ENCODE peak calls at places on chromosome 22, in five cellular contexts. One of them, this sample, is unnamed.
A peak's percentile ranks its signal among the peaks of the same experiment; 100 is the strongest.

GRCh38 chr22:26674211-26675190 is 17.1 kb downstream of the MIAT start:
- DNase-seq in esophagus squamous epithelium: no peak
- DNase-seq in AG09309: no peak
- DNase-seq in AG04449: no peak
- DNase-seq in WTC11: no peak
- DNase-seq in this sample: no peak

GRCh38 chr22:41449321-41449720 is 2.7 kb upstream of the TOB2 start:
- DNase-seq in AG04449: no peak
- DNase-seq in WTC11: no peak
- DNase-seq in AG09309: no peak
- DNase-seq in esophagus squamous epithelium: no peak
- DNase-seq in this sample: no peak

GRCh38 chr22:39997939-39998726 is 3.4 kb downstream of the FAM83F start:
- DNase-seq in esophagus squamous epithelium: no peak
- DNase-seq in AG09309: no peak
- DNase-seq in WTC11: peak; percentile 64
- DNase-seq in AG04449: no peak
- DNase-seq in this sample: no peak

GRCh38 chr22:39723463-39723862 is 152.9 kb downstream of the CACNA1I start:
- DNase-seq in esophagus squamous epithelium: no peak
- DNase-seq in AG09309: no peak
- DNase-seq in WTC11: no peak
- DNase-seq in AG04449: no peak
- DNase-seq in this sample: no peak

GRCh38 chr22:46366801-46367706 is 31.5 kb downstream of the TRMU start:
- DNase-seq in esophagus squamous epithelium: no peak
- DNase-seq in WTC11: no peak
- DNase-seq in AG04449: no peak
- DNase-seq in AG09309: no peak
- DNase-seq in this sample: no peak

GRCh38 chr22:40024201-40025061 is 29.7 kb downstream of the FAM83F start:
- DNase-seq in WTC11: peak; percentile 84
- DNase-seq in esophagus squamous epithelium: no peak
- DNase-seq in AG04449: no peak
- DNase-seq in AG09309: no peak
- DNase-seq in this sample: no peak

GRCh38 chr22:19062139-19062789 is 59.9 kb downstream of the DGCR2 start:
- DNase-seq in AG09309: no peak
- DNase-seq in AG04449: no peak
- DNase-seq in WTC11: no peak
- DNase-seq in esophagus squamous epithelium: no peak
- DNase-seq in this sample: no peak

GRCh38 chr22:45036154-45036553 is 26.3 kb upstream of the PHF21B start:
- DNase-seq in WTC11: no peak
- DNase-seq in AG09309: no peak
- DNase-seq in esophagus squamous epithelium: no peak
- DNase-seq in AG04449: no peak
- DNase-seq in this sample: no peak

GRCh38 chr22:32823024-32823730 is 21.7 kb downstream of the TIMP3 start:
- DNase-seq in AG04449: no peak
- DNase-seq in AG09309: no peak
- DNase-seq in esophagus squamous epithelium: no peak
- DNase-seq in WTC11: peak; percentile 78
- DNase-seq in this sample: no peak

GRCh38 chr22:19599626-19600243 is 75.5 kb upstream of the CLDN5 start:
- DNase-seq in esophagus squamous epithelium: no peak
- DNase-seq in AG09309: no peak
- DNase-seq in AG04449: no peak
- DNase-seq in WTC11: no peak
- DNase-seq in this sample: no peak

GRCh38 chr22:46071451-46072029 is 78.8 kb upstream of the PPARA start:
- DNase-seq in AG09309: peak; percentile 84
- DNase-seq in AG04449: peak; percentile 53
- DNase-seq in esophagus squamous epithelium: no peak
- DNase-seq in WTC11: peak; percentile 38
- DNase-seq in this sample: peak; percentile 58

GRCh38 chr22:36042240-36042639 is 13.6 kb upstream of the RBFOX2 start:
- DNase-seq in AG09309: no peak
- DNase-seq in AG04449: no peak
- DNase-seq in esophagus squamous epithelium: no peak
- DNase-seq in WTC11: no peak
- DNase-seq in this sample: no peak

GRCh38 chr22:18088825-18089568 is 11.2 kb downstream of the PEX26 start:
- DNase-seq in AG09309: no peak
- DNase-seq in WTC11: no peak
- DNase-seq in AG04449: no peak
- DNase-seq in esophagus squamous epithelium: no peak
- DNase-seq in this sample: no peak

GRCh38 chr22:44535362-44536095 is 37.5 kb upstream of the RTL6 start:
- DNase-seq in esophagus squamous epithelium: no peak
- DNase-seq in AG04449: no peak
- DNase-seq in WTC11: no peak
- DNase-seq in AG09309: no peak
- DNase-seq in this sample: no peak

GRCh38 chr22:32999039-32999861 is 58.9 kb downstream of the SYN3 start:
- DNase-seq in AG04449: no peak
- DNase-seq in esophagus squamous epithelium: no peak
- DNase-seq in WTC11: no peak
- DNase-seq in AG09309: no peak
- DNase-seq in this sample: no peak

GRCh38 chr22:45053571-45053970 is 43.8 kb upstream of the PHF21B start:
- DNase-seq in AG09309: no peak
- DNase-seq in esophagus squamous epithelium: no peak
- DNase-seq in AG04449: no peak
- DNase-seq in WTC11: no peak
- DNase-seq in this sample: no peak

GRCh38 chr22:32660292-32660691 is 141.2 kb upstream of the TIMP3 start:
- DNase-seq in WTC11: peak; percentile 78
- DNase-seq in AG09309: no peak
- DNase-seq in esophagus squamous epithelium: no peak
- DNase-seq in AG04449: no peak
- DNase-seq in this sample: peak; percentile 83

GRCh38 chr22:32986773-32987050 is 71.5 kb downstream of the SYN3 start:
- DNase-seq in esophagus squamous epithelium: no peak
- DNase-seq in WTC11: no peak
- DNase-seq in AG09309: no peak
- DNase-seq in AG04449: no peak
- DNase-seq in this sample: no peak

GRCh38 chr22:35605787-35606492 is 11.2 kb downstream of the MB start:
- DNase-seq in esophagus squamous epithelium: no peak
- DNase-seq in AG04449: no peak
- DNase-seq in WTC11: no peak
- DNase-seq in AG09309: no peak
- DNase-seq in this sample: no peak

GRCh38 chr22:46593996-46594946 is 25.9 kb upstream of the GRAMD4 start:
- DNase-seq in WTC11: no peak
- DNase-seq in AG04449: no peak
- DNase-seq in AG09309: no peak
- DNase-seq in esophagus squamous epithelium: no peak
- DNase-seq in this sample: no peak

GRCh38 chr22:32987081-32987631 is 71.0 kb downstream of the SYN3 start:
- DNase-seq in AG04449: no peak
- DNase-seq in WTC11: peak; percentile 62
- DNase-seq in esophagus squamous epithelium: no peak
- DNase-seq in AG09309: peak; percentile 11
- DNase-seq in this sample: no peak

GRCh38 chr22:46452195-46453005 is 85.0 kb downstream of the CELSR1 start:
- DNase-seq in WTC11: no peak
- DNase-seq in esophagus squamous epithelium: no peak
- DNase-seq in AG04449: no peak
- DNase-seq in AG09309: no peak
- DNase-seq in this sample: no peak

GRCh38 chr22:41302016-41302767 is 867 bp downstream of the ZC3H7B start:
- DNase-seq in WTC11: peak; percentile 45
- DNase-seq in AG04449: no peak
- DNase-seq in esophagus squamous epithelium: no peak
- DNase-seq in AG09309: no peak
- DNase-seq in this sample: no peak

GRCh38 chr22:43078522-43078921 is 10.7 kb downstream of the TTLL1 start:
- DNase-seq in esophagus squamous epithelium: no peak
- DNase-seq in AG09309: no peak
- DNase-seq in WTC11: no peak
- DNase-seq in AG04449: no peak
- DNase-seq in this sample: no peak

GRCh38 chr22:23180301-23180892 is at the start of gene BCR:
- DNase-seq in AG09309: peak; percentile 10
- DNase-seq in AG04449: no peak
- DNase-seq in esophagus squamous epithelium: no peak
- DNase-seq in WTC11: peak; percentile 52
- DNase-seq in this sample: no peak

DNA sequence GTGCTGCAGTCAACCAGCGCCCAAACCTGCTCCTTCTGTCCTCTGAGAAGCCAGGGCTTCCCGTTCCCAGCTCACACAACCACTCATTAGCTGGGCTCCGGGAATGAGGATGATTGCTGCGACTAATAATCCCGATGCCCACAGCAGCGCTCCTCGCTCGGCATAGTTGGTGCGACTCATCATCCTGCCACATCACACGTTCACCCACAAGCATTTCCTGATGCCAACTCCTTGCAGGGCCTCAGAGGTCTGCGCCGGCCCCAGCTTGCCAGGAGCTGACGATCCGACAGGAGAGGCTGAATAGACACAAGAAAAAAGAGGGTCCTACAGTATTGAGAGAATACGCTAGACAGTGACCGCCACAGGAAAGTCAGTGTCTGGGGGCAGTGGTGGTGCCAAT is 10.6 kb upstream of the CSNK1E start:
- DNase-seq in esophagus squamous epithelium: no peak
- DNase-seq in AG09309: peak; percentile 45
- DNase-seq in WTC11: no peak
- DNase-seq in AG04449: peak; percentile 61
- DNase-seq in this sample: no peak
- TF ChIP-seq CTCF in esophagus squamous epithelium: no peak
- TF ChIP-seq CTCF in AG09309: no peak
- TF ChIP-seq CTCF in WTC11: no peak
- TF ChIP-seq CTCF in AG04449: no peak
- TF ChIP-seq CTCF in this sample: no peak

DNA sequence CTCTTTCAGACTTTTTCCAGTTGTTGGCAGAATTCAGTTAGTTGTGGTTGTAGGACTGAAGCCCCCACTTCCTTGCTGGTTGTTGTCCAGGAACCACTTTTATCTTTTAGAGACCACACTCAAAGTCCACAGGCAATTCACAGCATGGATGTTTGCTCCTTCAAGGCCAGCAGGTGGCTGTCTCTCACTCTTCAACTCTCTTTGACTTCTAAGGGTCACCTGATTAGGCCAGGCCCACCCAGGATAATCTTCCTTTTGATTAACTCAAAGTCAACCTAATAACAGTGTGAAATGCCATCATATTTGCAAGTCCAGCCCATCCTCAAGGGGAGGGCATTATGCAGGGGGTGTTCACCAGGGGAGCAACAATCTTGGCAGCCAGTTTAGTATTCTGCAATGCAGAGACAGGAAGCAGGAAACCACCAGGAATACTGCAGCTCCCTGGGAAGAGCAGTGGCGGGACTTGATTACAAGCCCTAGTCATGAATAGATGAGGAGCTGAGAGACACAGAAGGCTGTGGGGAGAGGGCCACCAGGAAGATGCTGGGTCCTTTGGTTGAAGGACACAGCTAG is 52.4 kb downstream of the LRRC74B start:
- DNase-seq in AG09309: no peak
- DNase-seq in AG04449: no peak
- DNase-seq in esophagus squamous epithelium: no peak
- DNase-seq in WTC11: no peak
- DNase-seq in this sample: no peak
- TF ChIP-seq CTCF in AG09309: no peak
- TF ChIP-seq CTCF in AG04449: no peak
- TF ChIP-seq CTCF in esophagus squamous epithelium: no peak
- TF ChIP-seq CTCF in WTC11: no peak
- TF ChIP-seq CTCF in this sample: no peak

DNA sequence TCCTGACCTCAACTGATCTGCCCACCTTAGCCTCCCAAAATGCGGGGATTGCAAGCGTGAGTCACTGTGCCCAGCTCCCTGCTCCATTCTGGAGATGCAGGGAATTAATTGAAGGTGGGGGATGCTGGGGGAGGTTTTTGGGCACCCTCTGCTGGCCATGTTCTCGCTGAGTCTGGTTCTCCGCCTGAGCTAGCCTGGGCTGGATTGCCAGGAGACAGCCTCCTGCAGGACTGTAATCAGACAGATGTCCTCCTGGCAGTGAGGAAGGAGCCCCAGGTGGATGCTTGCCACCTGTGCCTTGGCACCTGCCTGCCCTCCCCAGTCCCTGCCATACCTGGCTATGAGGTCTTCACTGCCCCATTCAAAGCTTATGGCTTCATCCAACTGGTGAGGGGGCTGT is 5.4 kb downstream of the MTFP1 start:
- DNase-seq in AG04449: no peak
- DNase-seq in esophagus squamous epithelium: no peak
- DNase-seq in AG09309: no peak
- DNase-seq in WTC11: no peak
- DNase-seq in this sample: no peak
- TF ChIP-seq CTCF in AG04449: no peak
- TF ChIP-seq CTCF in esophagus squamous epithelium: no peak
- TF ChIP-seq CTCF in AG09309: no peak
- TF ChIP-seq CTCF in WTC11: no peak
- TF ChIP-seq CTCF in this sample: no peak

GRCh38 chr22:21661991-21662390 is 3.8 kb upstream of the PPIL2 start:
- DNase-seq in AG09309: no peak
- DNase-seq in AG04449: no peak
- DNase-seq in WTC11: no peak
- DNase-seq in esophagus squamous epithelium: no peak
- DNase-seq in this sample: no peak

GRCh38 chr22:21659864-21660525 is 5.8 kb upstream of the PPIL2 start:
- DNase-seq in esophagus squamous epithelium: no peak
- DNase-seq in WTC11: no peak
- DNase-seq in AG09309: no peak
- DNase-seq in AG04449: no peak
- DNase-seq in this sample: no peak

GRCh38 chr22:21660904-21661303 is 4.9 kb upstream of the PPIL2 start:
- DNase-seq in esophagus squamous epithelium: no peak
- DNase-seq in WTC11: no peak
- DNase-seq in AG09309: no peak
- DNase-seq in AG04449: no peak
- DNase-seq in this sample: no peak

GRCh38 chr22:21657020-21657360 is 8.8 kb upstream of the PPIL2 start:
- DNase-seq in AG09309: no peak
- DNase-seq in esophagus squamous epithelium: no peak
- DNase-seq in WTC11: no peak
- DNase-seq in AG04449: no peak
- DNase-seq in this sample: no peak

DNA sequence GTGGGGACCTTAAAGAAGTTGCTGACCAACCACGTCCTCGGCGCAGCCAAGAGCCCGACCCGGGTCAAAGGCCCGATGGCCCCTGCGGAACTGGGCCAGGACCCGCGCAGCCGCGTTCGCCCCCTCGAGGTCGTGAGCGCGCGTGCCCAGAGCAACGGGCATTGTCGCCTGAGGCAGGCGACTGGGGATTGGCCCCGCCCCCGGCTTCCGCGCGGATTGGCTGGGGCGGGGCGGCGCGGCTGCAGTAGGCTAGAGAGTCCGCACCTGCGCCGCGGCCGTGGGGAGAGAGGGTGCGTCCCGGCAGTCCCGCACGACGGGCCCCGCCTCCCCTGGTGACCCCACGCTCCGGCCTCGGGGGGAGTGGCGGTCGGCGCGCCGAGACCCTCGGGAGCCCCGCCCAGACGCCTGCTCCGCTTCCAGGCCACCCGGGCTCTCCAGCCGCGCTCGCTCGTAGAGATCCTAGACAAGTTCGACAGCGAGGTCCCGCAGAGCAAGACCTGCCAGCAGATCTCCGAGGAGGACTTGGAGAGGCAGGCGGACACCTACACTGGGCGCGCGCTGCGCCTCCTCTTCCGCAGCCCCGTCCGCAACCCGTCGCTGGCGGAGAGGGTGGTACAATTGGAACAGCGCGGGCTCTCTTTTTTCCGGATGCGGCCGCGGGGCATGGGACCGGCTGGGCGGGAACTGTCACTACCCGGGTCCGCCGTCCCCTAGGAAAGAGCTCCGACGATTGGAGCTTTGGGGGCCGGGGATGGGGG is 8.3 kb upstream of the PPIL2 start:
- DNase-seq in AG09309: no peak
- DNase-seq in AG04449: no peak
- DNase-seq in WTC11: peak; percentile 80
- DNase-seq in esophagus squamous epithelium: peak; percentile 13
- DNase-seq in this sample: peak; percentile 79
- TF ChIP-seq CTCF in AG09309: no peak
- TF ChIP-seq CTCF in AG04449: peak; percentile 14
- TF ChIP-seq CTCF in WTC11: no peak
- TF ChIP-seq CTCF in esophagus squamous epithelium: no peak
- TF ChIP-seq CTCF in this sample: peak; percentile 3